ENCODE peak calls at places on chromosomes 1 and 21, in seven cellular contexts. One of them, this sample, is unnamed.

GRCh38 chr1:23394664-23395063 is 25.0 kb upstream of the ZNF436 start:
- DNase-seq in fibroblast of lung: peak; percentile 93
- DNase-seq in fibroblast of pulmonary artery: peak; percentile 92
- DNase-seq in Caco-2: no peak
- DNase-seq in heart left ventricle: peak; percentile 85
- DNase-seq in epithelial cell of esophagus: no peak
- DNase-seq in breast epithelium: peak; percentile 58
- DNase-seq in this sample: peak; percentile 67

GRCh38 chr1:59678809-59679228 is 135.9 kb upstream of the HOOK1 start:
- DNase-seq in fibroblast of lung: peak; percentile 100
- DNase-seq in fibroblast of pulmonary artery: peak; percentile 91
- DNase-seq in Caco-2: no peak
- DNase-seq in heart left ventricle: no peak
- DNase-seq in epithelial cell of esophagus: peak; percentile 72
- DNase-seq in breast epithelium: no peak
- DNase-seq in this sample: peak; percentile 92

GRCh38 chr1:75203415-75204277 is 69.5 kb downstream of the LHX8 start:
- DNase-seq in fibroblast of lung: peak; percentile 47
- DNase-seq in fibroblast of pulmonary artery: peak; percentile 69
- DNase-seq in Caco-2: no peak
- DNase-seq in heart left ventricle: no peak
- DNase-seq in epithelial cell of esophagus: peak; percentile 62
- DNase-seq in breast epithelium: no peak
- DNase-seq in this sample: peak; percentile 63

GRCh38 chr1:153509036-153509435 is 26.8 kb downstream of the S100A6 start:
- DNase-seq in fibroblast of lung: no peak
- DNase-seq in fibroblast of pulmonary artery: no peak
- DNase-seq in Caco-2: no peak
- DNase-seq in heart left ventricle: no peak
- DNase-seq in epithelial cell of esophagus: peak; percentile 65
- DNase-seq in breast epithelium: no peak
- DNase-seq in this sample: no peak

GRCh38 chr1:110634455-110635281 is 28.5 kb upstream of the KCNA2 start:
- DNase-seq in fibroblast of lung: peak; percentile 38
- DNase-seq in fibroblast of pulmonary artery: peak; percentile 82
- DNase-seq in Caco-2: no peak
- DNase-seq in heart left ventricle: peak; percentile 84
- DNase-seq in epithelial cell of esophagus: peak; percentile 70
- DNase-seq in breast epithelium: peak; percentile 59
- DNase-seq in this sample: peak; percentile 68

GRCh38 chr1:30271401-30272287 is 451.7 kb downstream of the MATN1 start:
- DNase-seq in fibroblast of lung: no peak
- DNase-seq in fibroblast of pulmonary artery: no peak
- DNase-seq in Caco-2: no peak
- DNase-seq in heart left ventricle: no peak
- DNase-seq in epithelial cell of esophagus: no peak
- DNase-seq in breast epithelium: no peak
- DNase-seq in this sample: no peak

GRCh38 chr1:208595745-208596144 is 351.6 kb upstream of the PLXNA2 start:
- DNase-seq in fibroblast of lung: peak; percentile 47
- DNase-seq in fibroblast of pulmonary artery: peak; percentile 13
- DNase-seq in Caco-2: no peak
- DNase-seq in heart left ventricle: no peak
- DNase-seq in epithelial cell of esophagus: peak; percentile 10
- DNase-seq in breast epithelium: no peak
- DNase-seq in this sample: peak; percentile 2

GRCh38 chr1:2606806-2607680 is 20.5 kb downstream of the PRXL2B start:
- DNase-seq in fibroblast of lung: no peak
- DNase-seq in fibroblast of pulmonary artery: no peak
- DNase-seq in Caco-2: no peak
- DNase-seq in heart left ventricle: no peak
- DNase-seq in epithelial cell of esophagus: no peak
- DNase-seq in breast epithelium: peak; percentile 48
- DNase-seq in this sample: no peak

GRCh38 chr1:165253818-165254254 is 102.7 kb downstream of the LMX1A start:
- DNase-seq in fibroblast of lung: no peak
- DNase-seq in fibroblast of pulmonary artery: no peak
- DNase-seq in Caco-2: no peak
- DNase-seq in heart left ventricle: no peak
- DNase-seq in epithelial cell of esophagus: no peak
- DNase-seq in breast epithelium: no peak
- DNase-seq in this sample: no peak

GRCh38 chr1:17904290-17904689 is 149.2 kb downstream of the ACTL8 start:
- DNase-seq in fibroblast of lung: no peak
- DNase-seq in fibroblast of pulmonary artery: no peak
- DNase-seq in Caco-2: no peak
- DNase-seq in heart left ventricle: no peak
- DNase-seq in epithelial cell of esophagus: no peak
- DNase-seq in breast epithelium: no peak
- DNase-seq in this sample: no peak

GRCh38 chr1:95467036-95467435 is 233.0 kb downstream of the RWDD3 start:
- DNase-seq in fibroblast of lung: no peak
- DNase-seq in fibroblast of pulmonary artery: no peak
- DNase-seq in Caco-2: no peak
- DNase-seq in heart left ventricle: no peak
- DNase-seq in epithelial cell of esophagus: no peak
- DNase-seq in breast epithelium: no peak
- DNase-seq in this sample: no peak
- TF ChIP-seq CTCF in fibroblast of lung: no peak
- TF ChIP-seq CTCF in fibroblast of pulmonary artery: no peak
- TF ChIP-seq CTCF in Caco-2: no peak
- TF ChIP-seq CTCF in heart left ventricle: no peak
- TF ChIP-seq CTCF in epithelial cell of esophagus: no peak
- TF ChIP-seq CTCF in breast epithelium: no peak
- TF ChIP-seq CTCF in this sample: no peak

GRCh38 chr1:159000627-159001026 is 9.1 kb upstream of the IFI16 start:
- DNase-seq in fibroblast of lung: peak; percentile 93
- DNase-seq in fibroblast of pulmonary artery: peak; percentile 96
- DNase-seq in Caco-2: no peak
- DNase-seq in heart left ventricle: peak; percentile 87
- DNase-seq in epithelial cell of esophagus: peak; percentile 93
- DNase-seq in breast epithelium: peak; percentile 69
- DNase-seq in this sample: peak; percentile 97
- H3K4me3 ChIP-seq in fibroblast of lung: peak overlapping the region; percentile 78
- H3K4me3 ChIP-seq in fibroblast of pulmonary artery: peak overlapping the region; percentile 64
- H3K4me3 ChIP-seq in Caco-2: no peak overlapping the region
- H3K4me3 ChIP-seq in heart left ventricle: peak overlapping the region; percentile 48
- H3K4me3 ChIP-seq in epithelial cell of esophagus: peak overlapping the region; percentile 37
- H3K4me3 ChIP-seq in breast epithelium: peak overlapping the region; percentile 57
- H3K4me3 ChIP-seq in this sample: peak overlapping the region; percentile 61

DNA sequence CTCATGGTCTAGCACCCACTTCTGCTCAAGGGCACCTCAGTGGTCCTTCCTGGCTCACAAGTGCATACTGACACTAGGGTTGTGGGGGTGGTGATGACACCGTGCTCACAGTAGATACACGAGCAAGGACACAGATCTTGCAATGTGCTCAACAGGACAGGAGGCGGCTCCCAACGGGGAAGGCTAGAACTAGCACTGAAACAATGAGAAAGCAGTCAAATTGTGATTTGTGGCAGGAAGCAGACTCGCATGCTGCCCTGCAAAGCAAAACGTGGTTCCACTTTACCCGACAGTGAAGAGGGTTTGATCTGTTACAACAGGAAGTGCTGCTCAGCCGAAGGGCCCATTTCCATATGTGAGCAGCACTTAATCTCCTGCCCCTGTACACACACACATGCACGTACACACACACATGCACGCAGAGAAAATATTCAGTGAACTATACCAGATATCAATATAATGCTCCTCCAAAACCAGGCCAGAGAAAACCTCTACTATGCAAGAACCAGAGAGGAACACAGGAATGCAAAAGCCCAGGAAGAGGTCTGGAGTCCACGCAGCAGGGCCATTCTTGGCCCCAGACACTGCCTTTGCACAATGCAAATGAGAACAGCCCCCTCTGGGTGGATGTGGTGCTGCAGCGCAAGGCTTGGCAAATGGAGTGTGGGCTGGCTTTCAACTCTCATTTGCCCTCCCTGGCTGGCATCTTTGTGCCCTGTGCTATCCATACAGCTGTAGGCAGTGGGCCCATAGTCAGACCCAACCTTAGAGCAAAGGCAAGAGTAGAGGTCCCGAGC is 47.1 kb downstream of the KANK4 start:
- DNase-seq in fibroblast of lung: no peak
- DNase-seq in fibroblast of pulmonary artery: no peak
- DNase-seq in Caco-2: no peak
- DNase-seq in heart left ventricle: no peak
- DNase-seq in epithelial cell of esophagus: no peak
- DNase-seq in breast epithelium: no peak
- DNase-seq in this sample: no peak
- TF ChIP-seq CTCF in fibroblast of lung: no peak
- TF ChIP-seq CTCF in fibroblast of pulmonary artery: no peak
- TF ChIP-seq CTCF in Caco-2: no peak
- TF ChIP-seq CTCF in heart left ventricle: no peak
- TF ChIP-seq CTCF in epithelial cell of esophagus: no peak
- TF ChIP-seq CTCF in breast epithelium: no peak
- TF ChIP-seq CTCF in this sample: no peak

GRCh38 chr1:115099693-115100050 is 10.4 kb upstream of the TSPAN2 start:
- DNase-seq in fibroblast of lung: peak; percentile 50
- DNase-seq in fibroblast of pulmonary artery: no peak
- DNase-seq in Caco-2: no peak
- DNase-seq in heart left ventricle: no peak
- DNase-seq in epithelial cell of esophagus: peak; percentile 65
- DNase-seq in breast epithelium: no peak
- DNase-seq in this sample: peak; percentile 61

DNA sequence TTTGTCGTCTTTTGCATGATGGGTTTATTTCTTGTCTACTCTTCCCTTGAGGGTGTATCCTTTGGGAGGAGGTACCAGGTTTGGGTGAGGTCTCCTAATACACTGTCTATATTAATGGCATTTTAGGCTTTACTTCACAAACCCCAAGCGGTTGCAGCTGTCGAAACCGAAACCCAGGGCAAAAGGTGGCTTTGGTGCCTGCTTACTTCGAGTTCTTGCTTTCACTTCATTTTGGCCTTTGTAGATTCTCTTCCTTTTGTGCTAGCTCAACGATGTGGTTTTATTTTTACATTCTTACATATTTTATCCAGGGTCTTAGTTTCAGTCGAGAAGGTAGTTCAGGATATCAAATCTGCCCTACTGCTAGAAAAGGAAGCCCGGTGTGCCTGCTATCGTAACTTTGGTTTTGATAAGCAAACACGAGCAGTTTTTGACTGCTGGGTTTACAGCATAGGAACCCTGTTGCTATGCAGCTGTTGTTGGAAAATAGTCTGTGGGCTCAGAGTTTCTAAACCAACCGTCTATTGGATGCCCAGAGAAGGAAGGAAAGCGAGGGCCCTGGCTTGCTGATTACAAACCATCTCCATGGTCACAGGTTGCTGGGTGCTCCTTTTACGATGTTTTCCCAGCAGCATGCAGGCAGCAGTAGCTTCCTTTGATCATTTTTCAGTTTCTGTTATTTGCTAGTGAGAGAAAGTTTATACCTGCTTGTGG is 9.8 kb upstream of the TSPAN2 start:
- DNase-seq in fibroblast of lung: peak; percentile 75
- DNase-seq in fibroblast of pulmonary artery: no peak
- DNase-seq in Caco-2: no peak
- DNase-seq in heart left ventricle: no peak
- DNase-seq in epithelial cell of esophagus: no peak
- DNase-seq in breast epithelium: no peak
- DNase-seq in this sample: peak; percentile 45
- H3K4me3 ChIP-seq in fibroblast of lung: peak overlapping the region; percentile 40
- H3K4me3 ChIP-seq in fibroblast of pulmonary artery: no peak overlapping the region
- H3K4me3 ChIP-seq in Caco-2: no peak overlapping the region
- H3K4me3 ChIP-seq in heart left ventricle: peak overlapping the region; percentile 34
- H3K4me3 ChIP-seq in epithelial cell of esophagus: no peak overlapping the region
- H3K4me3 ChIP-seq in breast epithelium: peak overlapping the region; percentile 29
- H3K4me3 ChIP-seq in this sample: no peak overlapping the region

GRCh38 chr21:42002421-42002958 is 7.7 kb downstream of the ZBTB21 start:
- DNase-seq in fibroblast of lung: peak; percentile 98
- DNase-seq in fibroblast of pulmonary artery: peak; percentile 68
- DNase-seq in Caco-2: no peak
- DNase-seq in heart left ventricle: no peak
- DNase-seq in epithelial cell of esophagus: peak; percentile 70
- DNase-seq in breast epithelium: no peak
- DNase-seq in this sample: peak; percentile 58
- TF ChIP-seq CTCF in fibroblast of lung: no peak
- TF ChIP-seq CTCF in fibroblast of pulmonary artery: no peak
- TF ChIP-seq CTCF in Caco-2: no peak
- TF ChIP-seq CTCF in heart left ventricle: no peak
- TF ChIP-seq CTCF in epithelial cell of esophagus: no peak
- TF ChIP-seq CTCF in breast epithelium: no peak
- TF ChIP-seq CTCF in this sample: no peak

DNA sequence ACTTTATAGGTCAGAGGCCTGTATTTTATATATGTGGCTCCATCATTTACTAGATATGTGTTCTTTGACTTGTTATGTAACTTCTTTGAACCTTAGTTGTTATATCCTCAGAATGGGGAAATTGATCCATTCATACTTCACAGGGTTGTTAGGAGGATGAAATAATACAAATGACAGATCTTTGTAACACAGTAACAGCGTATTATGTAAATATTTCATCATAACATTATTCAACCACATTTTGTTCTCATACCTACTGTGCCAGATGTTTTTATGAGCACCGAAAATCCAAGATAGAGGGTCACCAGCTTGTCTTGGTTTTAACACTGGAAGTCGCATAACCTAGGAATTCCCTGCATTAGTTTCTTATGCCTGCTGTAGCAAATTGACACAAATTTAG is 3.3 kb downstream of the SUCO start:
- DNase-seq in fibroblast of lung: no peak
- DNase-seq in fibroblast of pulmonary artery: no peak
- DNase-seq in Caco-2: no peak
- DNase-seq in heart left ventricle: no peak
- DNase-seq in epithelial cell of esophagus: peak; percentile 20
- DNase-seq in breast epithelium: no peak
- DNase-seq in this sample: no peak
- H3K4me3 ChIP-seq in fibroblast of lung: no peak overlapping the region
- H3K4me3 ChIP-seq in fibroblast of pulmonary artery: no peak overlapping the region
- H3K4me3 ChIP-seq in Caco-2: no peak overlapping the region
- H3K4me3 ChIP-seq in heart left ventricle: no peak overlapping the region
- H3K4me3 ChIP-seq in epithelial cell of esophagus: no peak overlapping the region
- H3K4me3 ChIP-seq in breast epithelium: no peak overlapping the region
- H3K4me3 ChIP-seq in this sample: no peak overlapping the region